ENCODE peak calls at places on chromosomes 7 and 10, in nine cellular contexts. E is A549, S is heart left ventricle, J is tibial nerve, F is HCT116, P is gastrocnemius medialis, Z is stomach, C is testis, A is transverse colon. X is an unnamed sample.

GRCh38 chr7:47040795-47041194 is 541.1 kb downstream of the TNS3 start:
- DNase-seq in J (no peak), S (no peak), F (no peak), C (no peak), Z (no peak), E (no peak), P (no peak), A (no peak), X (no peak)

GRCh38 chr10:47364366-47364765 is 16.2 kb downstream of the RBP3 start:
- DNase-seq in J (no peak), A (no peak), S (no peak), C (no peak), P (peak; percentile 22), Z (no peak), F (no peak), E (no peak), X (no peak)

GRCh38 chr10:16442914-16443313 is 6.1 kb downstream of the PTER start:
- DNase-seq in F (no peak), C (no peak), P (no peak), S (no peak), A (no peak), E (no peak), Z (no peak), J (no peak), X (no peak)

GRCh38 chr10:29805134-29805691 is 170.4 kb upstream of the SVIL start:
- DNase-seq in A (no peak), C (no peak), Z (no peak), J (no peak), P (peak; percentile 77), S (no peak), F (no peak), E (no peak), X (no peak)

GRCh38 chr7:145339319-145339718 is 503.5 kb upstream of the TPK1 start:
- DNase-seq in A (no peak), F (no peak), S (no peak), E (no peak), C (no peak), Z (no peak), P (no peak), J (no peak), X (no peak)

GRCh38 chr7:1707756-1708611 is 37.9 kb downstream of the ELFN1 start:
- DNase-seq in P (no peak), A (no peak), Z (no peak), S (peak; percentile 13), E (no peak), F (no peak), J (no peak), C (no peak), X (no peak)

GRCh38 chr10:125232841-125233240 is 72.5 kb upstream of the CTBP2 start:
- DNase-seq in S (no peak), C (no peak), A (no peak), F (no peak), E (peak; percentile 51), P (no peak), Z (no peak), J (no peak), X (no peak)

GRCh38 chr7:144835166-144835611 is 664 bp downstream of the TPK1 start:
- DNase-seq in Z (peak; percentile 35), E (peak; percentile 20), P (peak; percentile 25), C (peak; percentile 65), F (no peak), J (peak; percentile 45), S (peak; percentile 45), A (peak; percentile 63), X (peak; percentile 37)

GRCh38 chr7:94087664-94088352 is 83.7 kb upstream of the BET1 start:
- DNase-seq in Z (peak; percentile 44), A (peak; percentile 33), C (peak; percentile 45), F (peak; percentile 54), E (peak; percentile 81), J (peak; percentile 60), S (no peak), P (no peak), X (no peak)

GRCh38 chr7:74017122-74017521 is 10.9 kb upstream of the ELN start:
- DNase-seq in P (no peak), A (no peak), S (no peak), C (no peak), J (no peak), Z (no peak), F (no peak), E (no peak), X (no peak)

GRCh38 chr7:25846722-25847121 is 305.3 kb upstream of the NFE2L3 start:
- DNase-seq in C (peak; percentile 73), F (no peak), P (peak; percentile 57), A (peak; percentile 56), S (peak; percentile 83), J (peak; percentile 75), Z (peak; percentile 42), E (no peak), X (peak; percentile 89)

GRCh38 chr10:43881657-43882056 is 233.0 kb upstream of the ZNF32 start:
- DNase-seq in Z (no peak), E (no peak), J (no peak), A (no peak), P (no peak), S (no peak), F (no peak), C (no peak), X (no peak)

GRCh38 chr10:4020651-4021050 is 235.6 kb upstream of the KLF6 start:
- DNase-seq in J (no peak), F (no peak), A (no peak), C (no peak), S (no peak), P (no peak), E (no peak), Z (no peak), X (no peak)

GRCh38 chr10:1050145-1050544 is 1.2 kb upstream of the IDI1 start:
- DNase-seq in S (no peak), Z (no peak), J (no peak), A (no peak), P (no peak), E (no peak), F (no peak), C (peak; percentile 37), X (no peak)

GRCh38 chr10:38093816-38094157 is 350 bp upstream of the ZNF37A start:
- DNase-seq in J (no peak), C (no peak), F (no peak), E (no peak), Z (no peak), P (no peak), S (no peak), A (no peak), X (no peak)

GRCh38 chr10:38094923-38095574 is 912 bp downstream of the ZNF37A start:
- DNase-seq in Z (no peak), J (no peak), F (no peak), E (peak; percentile 5), C (no peak), S (no peak), P (no peak), A (no peak), X (no peak)

DNA sequence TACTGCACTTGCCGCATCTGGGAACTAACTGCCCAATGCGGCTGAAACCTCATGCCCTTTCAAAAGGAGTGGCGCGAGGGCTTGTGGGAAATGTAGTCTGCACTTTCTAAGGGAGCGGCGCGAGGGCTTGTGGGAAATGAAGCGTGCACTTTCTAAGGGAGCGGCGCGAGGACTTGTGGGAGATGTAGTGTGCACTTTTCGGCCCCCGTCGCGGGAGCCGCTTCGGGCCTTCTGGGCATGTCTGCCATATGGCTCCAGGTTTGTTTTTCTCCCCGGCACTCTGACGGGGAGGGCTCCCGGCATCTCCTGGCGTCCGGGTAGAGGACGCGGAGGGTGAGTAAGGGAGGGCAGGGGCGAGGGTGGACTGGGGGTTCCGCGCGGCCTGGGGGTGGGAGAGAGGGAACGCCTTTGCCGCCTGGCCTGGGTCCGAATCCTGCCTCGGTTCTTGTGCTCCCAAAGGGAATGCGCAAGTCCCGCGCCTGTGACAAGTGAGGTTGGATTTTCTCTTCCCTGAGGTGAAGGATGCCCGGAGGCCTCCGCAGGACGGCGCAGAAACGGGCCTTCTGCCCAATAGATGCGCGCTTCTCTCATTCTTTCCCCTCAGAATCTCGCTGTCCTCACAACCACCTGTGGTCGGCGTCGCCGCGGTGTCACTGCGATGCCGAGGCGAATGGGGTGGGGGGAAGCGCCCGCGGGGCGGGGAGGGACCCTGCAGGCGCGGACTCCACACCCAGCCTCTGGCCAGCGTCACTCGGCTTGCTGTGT is at the start of gene ZNF37A:
- DNase-seq in P (peak; percentile 95), C (peak; percentile 99), Z (peak; percentile 95), E (peak; percentile 74), A (peak; percentile 95), F (peak; percentile 95), S (peak; percentile 95), J (peak; percentile 97), X (peak; percentile 95)
- TF ChIP-seq POLR2A in P (peak; percentile 83), C (no peak), Z (no peak), E (peak; percentile 66), A (peak; percentile 54), F (peak; percentile 33), S (no peak), J (peak; percentile 79), X (peak; percentile 43)

GRCh38 chr7:158542651-158543400 is 44.8 kb downstream of the PTPRN2 start:
- DNase-seq in Z (no peak), A (no peak), S (no peak), J (no peak), F (no peak), E (no peak), P (no peak), C (no peak), X (no peak)
- H3K9me3 ChIP-seq in Z (no peaks in the 10 kb centered on the region), A (no peaks in the 10 kb centered on the region), S (no peaks in the 10 kb centered on the region), J (no peaks in the 10 kb centered on the region), F (no peaks in the 10 kb centered on the region), E (no peaks in the 10 kb centered on the region), P (no peaks in the 10 kb centered on the region), C (no peaks in the 10 kb centered on the region), X (no peaks in the 10 kb centered on the region)

DNA sequence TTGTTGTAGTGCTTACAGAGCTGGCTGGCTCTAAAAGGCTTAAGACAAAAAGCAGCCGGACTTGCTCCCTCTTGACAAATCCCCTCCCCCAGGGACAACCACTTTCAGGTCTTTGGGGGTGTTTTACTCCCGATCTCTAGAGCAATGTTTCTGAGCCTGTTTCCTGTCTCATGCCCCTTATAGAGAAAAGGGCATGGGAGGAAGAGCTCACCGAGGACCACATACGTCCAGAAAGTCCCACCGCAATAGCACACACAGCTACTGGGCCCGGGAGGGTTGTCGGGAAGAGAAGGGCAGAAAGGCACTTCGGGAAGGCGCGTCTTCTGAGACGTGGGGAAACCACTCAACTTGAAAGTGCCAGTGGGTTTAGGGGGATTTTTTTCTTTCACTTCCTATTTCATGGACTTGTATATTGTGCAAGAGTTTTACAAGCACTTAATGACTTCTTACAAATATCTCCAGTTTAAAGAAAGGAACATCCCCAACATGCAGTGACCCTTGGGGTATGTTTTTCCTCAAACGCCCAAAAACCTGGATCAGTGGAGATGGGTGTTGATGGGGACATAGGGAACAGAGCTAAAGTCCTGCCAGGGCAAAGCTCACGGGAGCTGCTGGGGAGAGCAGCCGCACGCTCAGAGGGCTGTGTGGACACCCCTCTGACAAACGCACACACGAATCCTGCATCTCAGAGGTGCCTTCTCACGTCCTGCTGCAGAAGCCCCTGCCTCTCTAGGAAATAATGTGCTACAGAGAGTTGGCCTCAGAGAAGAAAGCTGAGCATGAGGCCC is 27.0 kb downstream of the LRRC20 start:
- DNase-seq in P (no peak), A (peak; percentile 27), J (no peak), C (no peak), S (peak; percentile 43), F (no peak), Z (no peak), E (no peak), X (no peak)
- TF ChIP-seq POLR2A in P (no peak), A (no peak), J (no peak), C (no peak), S (no peak), F (no peak), Z (no peak), E (no peak), X (no peak)

DNA sequence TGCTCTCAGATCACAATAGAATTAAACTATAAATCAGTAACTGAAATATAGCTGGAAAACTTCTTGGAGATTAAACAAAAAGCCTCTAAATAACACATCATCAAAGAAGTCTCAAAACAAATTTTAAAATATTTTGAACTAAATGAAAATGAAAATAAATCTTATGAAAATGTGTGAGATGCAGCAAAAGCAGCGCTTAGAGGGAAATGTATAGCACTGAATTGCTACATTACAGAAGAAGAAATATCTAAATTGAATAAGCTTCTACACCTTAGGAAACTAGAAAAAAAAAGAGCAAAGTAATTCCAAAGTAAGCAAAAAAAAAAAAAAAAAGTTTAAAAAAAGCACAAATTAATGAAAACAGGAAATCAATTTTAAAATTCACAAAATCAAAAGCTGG is 35.2 kb downstream of the LMBR1 start:
- DNase-seq in J (no peak), C (no peak), E (no peak), P (no peak), S (no peak), F (no peak), A (no peak), Z (no peak), X (no peak)
- H3K9me3 ChIP-seq in J (peaks cover 67% of the 10 kb centered on the region), C (no peaks in the 10 kb centered on the region), E (peaks cover 32% of the 10 kb centered on the region), P (no peaks in the 10 kb centered on the region), S (no peaks in the 10 kb centered on the region), F (peaks cover 3% of the 10 kb centered on the region), A (peaks cover 22% of the 10 kb centered on the region), Z (peaks cover 15% of the 10 kb centered on the region), X (no peaks in the 10 kb centered on the region)

X was measured in uterus.